ENCODE peak calls at places on chromosomes 16 and 17, in four cellular contexts. W, G, O and Q are unnamed samples.

GRCh38 chr16:53099318-53100130 is 44.7 kb downstream of the CHD9 start:
- DNase-seq in O (peak), G (peak), W (peak), Q (peak)

GRCh38 chr17:67136191-67137025 is 92.1 kb downstream of the CACNG1 start:
- DNase-seq in O (no peak), W (no peak), G (no peak), Q (no peak)

GRCh38 chr16:46731691-46732555 is 16.2 kb downstream of the MYLK3 start:
- DNase-seq in W (peak), O (no peak), G (no peak), Q (no peak)

GRCh38 chr17:34763727-34764665 is 184.6 kb downstream of the TMEM132E start:
- DNase-seq in G (no peak), W (no peak), O (no peak), Q (no peak)

GRCh38 chr16:25633549-25633948 is 58.2 kb upstream of the HS3ST4 start:
- DNase-seq in O (no peak), W (no peak), G (no peak), Q (no peak)

GRCh38 chr16:84919751-84920150 is 91.6 kb downstream of the ZDHHC7 start:
- DNase-seq in W (no peak), G (no peak), O (no peak), Q (no peak)

GRCh38 chr16:65042966-65043365 is 78.9 kb downstream of the CDH11 start:
- DNase-seq in G (no peak), W (no peak), O (no peak), Q (no peak)

GRCh38 chr16:397736-398332 is 835 bp downstream of the NME4 start:
- DNase-seq in G (no peak), W (peak), O (peak), Q (no peak)

GRCh38 chr17:80187493-80187892 is 17.7 kb downstream of the CARD14 start:
- DNase-seq in O (no peak), W (peak), G (no peak), Q (no peak)

GRCh38 chr16:71467810-71468209 is 5.8 kb upstream of the ZNF23 start:
- DNase-seq in W (no peak), O (peak), G (peak), Q (no peak)

GRCh38 chr17:8843344-8843743 is 24.1 kb downstream of the PIK3R6 start:
- DNase-seq in O (no peak), G (no peak), W (no peak), Q (no peak)

GRCh38 chr16:28556914-28557320 is 3.2 kb downstream of the SGF29 start:
- DNase-seq in O (no peak), W (no peak), G (no peak), Q (no peak)

GRCh38 chr17:77829871-77830799 is 128.4 kb upstream of the TNRC6C start:
- DNase-seq in G (no peak), W (peak), O (no peak), Q (no peak)

GRCh38 chr17:56653877-56654276 is 60.4 kb downstream of the NOG start:
- DNase-seq in W (no peak), O (peak), G (no peak), Q (no peak)

GRCh38 chr17:17495448-17496188 is 577 bp downstream of the RASD1 start:
- DNase-seq in W (no peak), O (no peak), G (no peak), Q (peak)

GRCh38 chr16:56189990-56190902 is 1.0 kb upstream of the GNAO1 start:
- DNase-seq in W (no peak), G (no peak), O (no peak), Q (no peak)

GRCh38 chr17:81824595-81824994 is 8.5 kb downstream of the MCRIP1 start:
- DNase-seq in W (no peak), O (no peak), G (no peak), Q (no peak)

GRCh38 chr17:57340160-57340981 is 84.0 kb downstream of the MSI2 start:
- DNase-seq in O (no peak), W (no peak), G (no peak), Q (no peak)

GRCh38 chr17:82241183-82241925 is 12.5 kb downstream of the SLC16A3 start:
- DNase-seq in W (peak), O (no peak), G (no peak), Q (no peak)

GRCh38 chr17:55451203-55451641 is 29.6 kb upstream of the MMD start:
- DNase-seq in W (no peak), G (no peak), O (no peak), Q (no peak)

GRCh38 chr17:81037026-81037782 is 2.3 kb downstream of the BAIAP2 start:
- DNase-seq in O (no peak), W (peak), G (no peak), Q (no peak)

GRCh38 chr17:20987511-20987910 is 55.3 kb downstream of the USP22 start:
- DNase-seq in W (no peak), G (no peak), O (no peak), Q (no peak)

GRCh38 chr17:77858291-77859034 is 100.0 kb upstream of the TNRC6C start:
- DNase-seq in W (peak), O (no peak), G (no peak), Q (no peak)

GRCh38 chr16:86343733-86344585 is 166.4 kb upstream of the FOXF1 start:
- DNase-seq in W (no peak), O (no peak), G (no peak), Q (no peak)

GRCh38 chr17:4514206-4514605 is 15.5 kb downstream of the SPNS2 start:
- DNase-seq in W (no peak), G (no peak), O (no peak), Q (no peak)

GRCh38 chr17:19383681-19384470 is 3.1 kb downstream of the MFAP4 start:
- DNase-seq in W (peak), G (no peak), O (no peak), Q (no peak)

GRCh38 chr16:85746431-85747227 is 4.3 kb downstream of the C16orf74 start:
- DNase-seq in W (no peak), O (no peak), G (no peak), Q (no peak)

GRCh38 chr17:69084911-69085310 is 24.2 kb upstream of the ABCA9 start:
- DNase-seq in O (no peak), W (no peak), G (no peak), Q (peak)